ENCODE peak calls at places on chromosomes 6 and 20, in six cellular contexts. P is activated naive CD8-positive, alpha-beta T cell treated with anti-CD3 and anti-CD28 coated beads for 36 hours; S is activated CD8-positive, alpha-beta T cell treated with anti-CD3 and anti-CD28 coated beads, Interleukin-2, amount 10 ng/mL, durations not matched to agents 7 days and 5 days; J is central memory CD4-positive, alpha-beta T cell; Y is iris pigment epithelial cell; V is anterior cingulate cortex. I is an unnamed sample.

GRCh38 chr20:17863577-17864292 is 104.9 kb downstream of the SNX5 start:
- DNase-seq in J (no peak), S (no peak), P (no peak), Y (no peak), V (no peak), I (no peak)

GRCh38 chr6:11214911-11215310 is 17.6 kb downstream of the NEDD9 start:
- DNase-seq in P (no peak), S (no peak), Y (no peak), V (no peak), J (no peak), I (no peak)

GRCh38 chr20:33719989-33720709 is at the start of gene PXMP4:
- DNase-seq in V (peak), S (peak), P (peak), J (peak), Y (peak), I (peak)

GRCh38 chr6:119186490-119186889 is 108.0 kb upstream of the FAM184A start:
- DNase-seq in V (no peak), Y (no peak), S (no peak), P (no peak), J (no peak), I (no peak)

GRCh38 chr6:38549795-38550194 is 89.9 kb downstream of the BTBD9 start:
- DNase-seq in J (no peak), V (no peak), P (no peak), S (no peak), Y (no peak), I (no peak)

GRCh38 chr6:21522773-21523490 is 70.6 kb upstream of the SOX4 start:
- DNase-seq in P (no peak), V (no peak), S (no peak), Y (no peak), J (no peak), I (no peak)

GRCh38 chr20:3781153-3781910 is at the start of gene SPEF1:
- DNase-seq in J (peak), P (peak), S (peak), V (peak), Y (peak), I (peak)

GRCh38 chr20:24585796-24586522 is 116.5 kb downstream of the SYNDIG1 start:
- DNase-seq in V (no peak), P (no peak), J (no peak), S (no peak), Y (no peak), I (no peak)

GRCh38 chr6:28369463-28369862 is 19.7 kb downstream of the ZKSCAN3 start:
- DNase-seq in S (no peak), V (no peak), P (no peak), Y (no peak), J (no peak), I (no peak)

GRCh38 chr20:1375515-1375914 is 17.3 kb downstream of the FKBP1A start:
- DNase-seq in J (no peak), Y (peak), P (no peak), V (no peak), S (no peak), I (no peak)

GRCh38 chr6:20126102-20126752 is 86.0 kb downstream of the MBOAT1 start:
- DNase-seq in Y (no peak), S (no peak), V (no peak), J (no peak), P (no peak), I (no peak)

GRCh38 chr20:57386762-57387161 is 4.4 kb upstream of the RBM38 start:
- DNase-seq in Y (no peak), J (no peak), S (no peak), V (no peak), P (no peak), I (no peak)

I was measured in substantia nigra.